ENCODE peak calls at places on chromosome 20, in nine cellular contexts. O is brain microvascular endothelial cell; J is HFF-Myc; G is astrocyte; L is AG04450; W is CD8-positive, alpha-beta T cell; F is WERI-Rb-1; R is body of pancreas; E is tibial artery. Q is an unnamed sample.

GRCh38 chr20:32241807-32242206 is 34.1 kb downstream of the POFUT1 start:
- DNase-seq in G (no peak), F (peak; percentile 12), J (no peak), W (no peak), R (no peak), E (no peak), O (no peak), L (no peak), Q (no peak)

GRCh38 chr20:49851234-49851755 is 38.7 kb downstream of the SLC9A8 start:
- DNase-seq in E (peak; percentile 87), R (no peak), O (no peak), L (no peak), F (no peak), G (no peak), J (no peak), W (no peak), Q (no peak)

GRCh38 chr20:60053125-60053812 is 95.0 kb downstream of the CDH26 start:
- DNase-seq in O (no peak), J (no peak), F (no peak), G (no peak), E (no peak), W (no peak), R (no peak), L (no peak), Q (peak; percentile 8)

GRCh38 chr20:41223112-41223511 is 85.8 kb downstream of the PLCG1 start:
- DNase-seq in L (no peak), R (no peak), W (no peak), O (no peak), J (no peak), E (no peak), F (no peak), G (peak; percentile 52), Q (no peak)

GRCh38 chr20:32751309-32752020 is 8.2 kb upstream of the COMMD7 start:
- DNase-seq in J (no peak), G (no peak), W (no peak), L (no peak), O (no peak), F (no peak), E (no peak), R (no peak), Q (no peak)

GRCh38 chr20:54148947-54149764 is 24.6 kb downstream of the CYP24A1 start:
- DNase-seq in G (no peak), R (peak; percentile 18), E (no peak), O (no peak), L (no peak), F (no peak), J (no peak), W (no peak), Q (no peak)

GRCh38 chr20:60206259-60206658 is 248.0 kb downstream of the CDH26 start:
- DNase-seq in J (no peak), L (peak; percentile 8), O (peak; percentile 54), E (no peak), F (peak; percentile 61), W (no peak), G (peak; percentile 20), R (no peak), Q (peak; percentile 32)

GRCh38 chr20:5150226-5151076 is 23.6 kb downstream of the CDS2 start:
- DNase-seq in F (no peak), L (no peak), J (no peak), W (no peak), G (peak; percentile 60), E (no peak), O (peak; percentile 37), R (no peak), Q (peak; percentile 45)

GRCh38 chr20:17281478-17281877 is 54.6 kb downstream of the PCSK2 start:
- DNase-seq in G (no peak), F (peak; percentile 84), L (no peak), R (peak; percentile 53), E (no peak), W (no peak), O (no peak), J (no peak), Q (no peak)

GRCh38 chr20:44069203-44069931 is 117.6 kb downstream of the JPH2 start:
- DNase-seq in O (no peak), F (no peak), J (no peak), E (peak; percentile 28), G (no peak), W (peak; percentile 76), L (no peak), R (no peak), Q (no peak)

DNA sequence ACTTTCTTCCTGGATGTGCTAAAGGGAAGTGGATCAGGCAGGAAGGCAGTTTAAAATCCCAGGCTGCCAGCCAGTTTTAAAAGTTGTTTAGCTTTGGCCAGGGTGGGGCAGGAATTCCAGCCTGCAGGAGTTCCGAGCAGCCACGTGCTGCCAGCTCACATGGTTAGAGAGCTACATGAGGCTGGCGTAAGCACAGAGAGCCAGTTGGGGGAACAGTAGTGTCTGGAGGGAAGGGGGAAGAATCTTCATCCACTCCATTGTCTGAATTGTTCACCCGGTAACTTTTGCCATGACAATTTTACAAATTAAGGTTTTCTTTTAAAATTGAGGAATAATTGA is 12.0 kb downstream of the CDC25B start:
- DNase-seq in J (peak; percentile 92), E (peak; percentile 97), F (no peak), R (peak; percentile 86), G (peak; percentile 89), L (peak; percentile 92), O (no peak), W (no peak), Q (peak; percentile 97)
- TF ChIP-seq CTCF in J (no peak), E (peak; percentile 34), F (no peak), R (no peak), G (no peak), L (peak; percentile 18), O (no peak), W (no peak), Q (peak; percentile 10)

GRCh38 chr20:409697-410559 is 1.8 kb downstream of the RBCK1 start:
- DNase-seq in O (no peak), W (no peak), E (peak; percentile 48), J (no peak), G (no peak), R (peak; percentile 50), L (no peak), F (no peak), Q (no peak)
- H3K4me3 ChIP-seq in O (peak overlapping the region; percentile 3), W (peak overlapping the region; percentile 93), E (peak overlapping the region; percentile 100), J (peak overlapping the region; percentile 59), G (no peak overlapping the region), R (no peak overlapping the region), L (peak overlapping the region; percentile 97), F (no peak overlapping the region), Q (peak overlapping the region; percentile 97)

DNA sequence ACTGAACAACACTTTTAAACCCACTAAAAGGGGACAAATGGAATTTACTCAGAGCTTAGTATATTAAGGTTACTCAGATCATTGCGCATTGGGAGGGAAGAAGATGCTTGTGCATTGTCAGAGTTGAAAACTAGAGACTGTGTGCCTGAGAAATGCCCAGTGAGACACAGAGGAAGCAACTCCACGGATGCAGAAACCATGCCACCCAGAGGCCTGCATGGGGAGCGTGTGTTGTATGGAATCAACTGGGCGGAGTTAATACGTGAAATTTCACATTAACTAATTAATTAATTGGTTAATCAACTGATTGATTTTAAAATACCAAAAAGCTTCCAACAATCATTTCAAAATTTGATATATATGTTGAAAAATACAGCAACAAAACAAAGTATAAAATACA is 391.6 kb downstream of the PLCB1 start:
- DNase-seq in O (no peak), J (no peak), L (no peak), G (no peak), F (peak; percentile 28), W (no peak), E (no peak), R (no peak), Q (peak; percentile 5)
- TF ChIP-seq CTCF in O (peak; percentile 33), J (peak; percentile 14), L (peak; percentile 42), G (no peak), F (peak; percentile 38), W (no peak), E (no peak), R (no peak), Q (peak; percentile 33)

GRCh38 chr20:23036371-23036770 is 1.3 kb downstream of the SSTR4 start:
- DNase-seq in F (no peak), O (no peak), R (no peak), W (no peak), E (no peak), G (no peak), L (no peak), J (no peak), Q (no peak)

GRCh38 chr20:23037017-23037481 is 1.9 kb downstream of the SSTR4 start:
- DNase-seq in G (no peak), O (no peak), L (no peak), E (no peak), W (no peak), F (no peak), J (no peak), R (no peak), Q (no peak)

GRCh38 chr20:23033918-23034317 is 1.2 kb upstream of the SSTR4 start:
- DNase-seq in L (no peak), G (no peak), O (no peak), R (no peak), W (no peak), F (no peak), J (no peak), E (no peak), Q (no peak)

GRCh38 chr20:23034721-23035671 is at the start of gene SSTR4:
- DNase-seq in L (no peak), O (no peak), F (no peak), E (no peak), G (no peak), W (no peak), J (no peak), R (no peak), Q (no peak)

DNA sequence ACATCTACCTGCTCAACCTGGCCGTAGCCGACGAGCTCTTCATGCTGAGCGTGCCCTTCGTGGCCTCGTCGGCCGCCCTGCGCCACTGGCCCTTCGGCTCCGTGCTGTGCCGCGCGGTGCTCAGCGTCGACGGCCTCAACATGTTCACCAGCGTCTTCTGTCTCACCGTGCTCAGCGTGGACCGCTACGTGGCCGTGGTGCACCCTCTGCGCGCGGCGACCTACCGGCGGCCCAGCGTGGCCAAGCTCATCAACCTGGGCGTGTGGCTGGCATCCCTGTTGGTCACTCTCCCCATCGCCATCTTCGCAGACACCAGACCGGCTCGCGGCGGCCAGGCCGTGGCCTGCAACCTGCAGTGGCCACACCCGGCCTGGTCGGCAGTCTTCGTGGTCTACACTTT is 619 bp downstream of the SSTR4 start:
- DNase-seq in R (no peak), O (no peak), G (no peak), F (no peak), E (no peak), J (no peak), L (no peak), W (no peak), Q (no peak)
- H3K4me3 ChIP-seq in R (no peak overlapping the region), O (no peak overlapping the region), G (no peak overlapping the region), F (no peak overlapping the region), E (no peak overlapping the region), J (no peak overlapping the region), L (no peak overlapping the region), W (no peak overlapping the region), Q (no peak overlapping the region)

GRCh38 chr20:46130534-46130933 is 12.4 kb downstream of the CD40 start:
- DNase-seq in F (no peak), W (no peak), L (no peak), E (no peak), G (no peak), R (no peak), J (no peak), O (no peak), Q (no peak)
- TF ChIP-seq CTCF in F (no peak), W (no peak), L (no peak), E (no peak), G (no peak), R (no peak), J (no peak), O (no peak), Q (no peak)

DNA sequence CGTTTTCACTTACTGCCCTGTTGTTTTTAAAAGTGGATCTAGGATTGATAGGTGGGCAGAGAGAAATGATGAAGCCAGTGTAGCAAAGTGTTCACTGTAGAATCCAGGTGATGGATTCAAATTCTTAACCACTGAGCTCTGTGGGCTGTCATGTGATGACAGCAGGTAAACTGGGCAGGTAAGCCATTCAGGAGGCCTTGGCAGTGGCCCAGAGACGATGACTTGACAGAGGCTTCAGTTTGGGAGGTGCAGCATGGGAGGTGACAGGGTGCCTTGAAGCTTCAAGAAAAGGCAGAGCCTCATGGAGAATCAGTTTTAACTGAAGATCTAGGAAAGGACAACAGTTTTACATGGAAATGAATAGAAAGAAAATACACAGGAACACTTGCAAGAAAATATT is 2.0 kb downstream of the NAA20 start:
- DNase-seq in L (no peak), G (no peak), R (peak; percentile 75), W (no peak), F (no peak), J (no peak), O (no peak), E (no peak), Q (no peak)
- H3K4me3 ChIP-seq in L (no peak overlapping the region), G (no peak overlapping the region), R (no peak overlapping the region), W (no peak overlapping the region), F (no peak overlapping the region), J (peak overlapping the region; percentile 95), O (no peak overlapping the region), E (no peak overlapping the region), Q (no peak overlapping the region)